ENCODE peak calls at places on chromosomes 5 and 9, in six cellular contexts. One of them, this sample, is unnamed.

GRCh38 chr9:121207371-121207940 is 5.8 kb upstream of the RAB14 start:
- DNase-seq in left ventricle myocardium inferior: no peak
- DNase-seq in activated CD4-positive, alpha-beta memory T cell treated with anti-CD3 and anti-CD28 coated beads for 36 hours: no peak
- DNase-seq in NAMALWA: peak
- DNase-seq in head of caudate nucleus: no peak
- DNase-seq in kidney glomerular epithelial cell: no peak
- DNase-seq in this sample: no peak

GRCh38 chr5:111954516-111955337 is 197.7 kb upstream of the NREP start:
- DNase-seq in left ventricle myocardium inferior: no peak
- DNase-seq in NAMALWA: peak
- DNase-seq in head of caudate nucleus: no peak
- DNase-seq in kidney glomerular epithelial cell: peak
- DNase-seq in activated CD4-positive, alpha-beta memory T cell treated with anti-CD3 and anti-CD28 coated beads for 36 hours: no peak
- DNase-seq in this sample: no peak

GRCh38 chr9:70883056-70883455 is 238.4 kb downstream of the TRPM3 start:
- DNase-seq in kidney glomerular epithelial cell: peak
- DNase-seq in NAMALWA: no peak
- DNase-seq in left ventricle myocardium inferior: no peak
- DNase-seq in activated CD4-positive, alpha-beta memory T cell treated with anti-CD3 and anti-CD28 coated beads for 36 hours: no peak
- DNase-seq in head of caudate nucleus: no peak
- DNase-seq in this sample: no peak

GRCh38 chr5:121105921-121106320 is 641.8 kb downstream of the PRR16 start:
- DNase-seq in left ventricle myocardium inferior: no peak
- DNase-seq in head of caudate nucleus: no peak
- DNase-seq in NAMALWA: no peak
- DNase-seq in kidney glomerular epithelial cell: no peak
- DNase-seq in activated CD4-positive, alpha-beta memory T cell treated with anti-CD3 and anti-CD28 coated beads for 36 hours: no peak
- DNase-seq in this sample: no peak

GRCh38 chr9:127341152-127341551 is 55.8 kb upstream of the SLC2A8 start:
- DNase-seq in activated CD4-positive, alpha-beta memory T cell treated with anti-CD3 and anti-CD28 coated beads for 36 hours: no peak
- DNase-seq in kidney glomerular epithelial cell: no peak
- DNase-seq in head of caudate nucleus: no peak
- DNase-seq in NAMALWA: no peak
- DNase-seq in left ventricle myocardium inferior: no peak
- DNase-seq in this sample: no peak

GRCh38 chr5:14406554-14406849 is 175.1 kb upstream of the OTULINL start:
- DNase-seq in head of caudate nucleus: no peak
- DNase-seq in left ventricle myocardium inferior: no peak
- DNase-seq in NAMALWA: no peak
- DNase-seq in activated CD4-positive, alpha-beta memory T cell treated with anti-CD3 and anti-CD28 coated beads for 36 hours: no peak
- DNase-seq in kidney glomerular epithelial cell: peak
- DNase-seq in this sample: no peak

GRCh38 chr9:68708089-68708488 is 3.0 kb downstream of the PIP5K1B start:
- DNase-seq in activated CD4-positive, alpha-beta memory T cell treated with anti-CD3 and anti-CD28 coated beads for 36 hours: no peak
- DNase-seq in NAMALWA: no peak
- DNase-seq in head of caudate nucleus: no peak
- DNase-seq in left ventricle myocardium inferior: no peak
- DNase-seq in kidney glomerular epithelial cell: no peak
- DNase-seq in this sample: no peak

GRCh38 chr5:107680099-107680498 is 9.4 kb upstream of the EFNA5 start:
- DNase-seq in activated CD4-positive, alpha-beta memory T cell treated with anti-CD3 and anti-CD28 coated beads for 36 hours: no peak
- DNase-seq in NAMALWA: no peak
- DNase-seq in kidney glomerular epithelial cell: no peak
- DNase-seq in head of caudate nucleus: no peak
- DNase-seq in left ventricle myocardium inferior: no peak
- DNase-seq in this sample: no peak

GRCh38 chr5:169202969-169203368 is 98.0 kb downstream of the SLIT3 start:
- DNase-seq in activated CD4-positive, alpha-beta memory T cell treated with anti-CD3 and anti-CD28 coated beads for 36 hours: no peak
- DNase-seq in left ventricle myocardium inferior: no peak
- DNase-seq in kidney glomerular epithelial cell: no peak
- DNase-seq in head of caudate nucleus: no peak
- DNase-seq in NAMALWA: no peak
- DNase-seq in this sample: no peak

GRCh38 chr5:113081881-113082546 is 105.4 kb downstream of the DCP2 start:
- DNase-seq in kidney glomerular epithelial cell: peak
- DNase-seq in head of caudate nucleus: no peak
- DNase-seq in activated CD4-positive, alpha-beta memory T cell treated with anti-CD3 and anti-CD28 coated beads for 36 hours: no peak
- DNase-seq in left ventricle myocardium inferior: no peak
- DNase-seq in NAMALWA: no peak
- DNase-seq in this sample: no peak

GRCh38 chr5:11062379-11062778 is 301.3 kb upstream of the DAP start:
- DNase-seq in head of caudate nucleus: no peak
- DNase-seq in activated CD4-positive, alpha-beta memory T cell treated with anti-CD3 and anti-CD28 coated beads for 36 hours: no peak
- DNase-seq in left ventricle myocardium inferior: no peak
- DNase-seq in kidney glomerular epithelial cell: no peak
- DNase-seq in NAMALWA: no peak
- DNase-seq in this sample: no peak

GRCh38 chr5:140235776-140236558 is 61.0 kb downstream of the CYSTM1 start:
- DNase-seq in kidney glomerular epithelial cell: no peak
- DNase-seq in head of caudate nucleus: no peak
- DNase-seq in left ventricle myocardium inferior: no peak
- DNase-seq in NAMALWA: no peak
- DNase-seq in activated CD4-positive, alpha-beta memory T cell treated with anti-CD3 and anti-CD28 coated beads for 36 hours: no peak
- DNase-seq in this sample: no peak

GRCh38 chr5:149618581-149619248 is 37.4 kb downstream of the ARHGEF37 start:
- DNase-seq in activated CD4-positive, alpha-beta memory T cell treated with anti-CD3 and anti-CD28 coated beads for 36 hours: peak
- DNase-seq in NAMALWA: peak
- DNase-seq in kidney glomerular epithelial cell: peak
- DNase-seq in left ventricle myocardium inferior: no peak
- DNase-seq in head of caudate nucleus: peak
- DNase-seq in this sample: no peak

GRCh38 chr5:57824047-57824446 is 341.4 kb upstream of the ACTBL2 start:
- DNase-seq in head of caudate nucleus: no peak
- DNase-seq in NAMALWA: no peak
- DNase-seq in activated CD4-positive, alpha-beta memory T cell treated with anti-CD3 and anti-CD28 coated beads for 36 hours: no peak
- DNase-seq in kidney glomerular epithelial cell: peak
- DNase-seq in left ventricle myocardium inferior: no peak
- DNase-seq in this sample: no peak